ENCODE peak calls at places on chromosomes 4 and X, in ten cellular contexts. G is neural progenitor cell, K is lower lobe of right lung, C is HL-60, S is brain microvascular endothelial cell, E is HCT116, J is colonic mucosa, T is astrocyte, V is ascending aorta, Z is uterus. H is an unnamed sample.

GRCh38 chrX:39716401-39716800 is 381.4 kb downstream of the BCOR start:
- DNase-seq in G (peak), K (no peak), C (no peak), S (no peak), E (no peak), J (no peak), T (no peak), V (no peak), Z (no peak), H (no peak)

GRCh38 chr4:118797558-118798142 is 38.3 kb downstream of the SEC24D start:
- DNase-seq in G (no peak), K (no peak), C (no peak), S (peak), E (no peak), J (no peak), T (peak), V (no peak), Z (no peak), H (no peak)

GRCh38 chr4:173488656-173489055 is 41.4 kb downstream of the HAND2 start:
- DNase-seq in G (no peak), K (no peak), C (no peak), S (no peak), E (no peak), J (no peak), T (no peak), V (no peak), Z (no peak), H (no peak)

GRCh38 chr4:87516683-87517082 is 12.5 kb downstream of the SPARCL1 start:
- DNase-seq in G (no peak), K (no peak), C (no peak), S (no peak), E (no peak), J (no peak), T (no peak), V (no peak), Z (no peak), H (no peak)

GRCh38 chr4:39354178-39354503 is 12.0 kb downstream of the RFC1 start:
- DNase-seq in G (no peak), K (no peak), C (no peak), S (no peak), E (no peak), J (no peak), T (no peak), V (no peak), Z (no peak), H (no peak)

GRCh38 chr4:1855334-1856070 is 454 bp downstream of the LETM1 start:
- DNase-seq in G (peak), K (peak), C (peak), S (no peak), E (no peak), J (peak), T (no peak), V (no peak), Z (no peak), H (no peak)

GRCh38 chr4:27357283-27357682 is 496.6 kb downstream of the STIM2 start:
- DNase-seq in G (no peak), K (no peak), C (no peak), S (no peak), E (no peak), J (no peak), T (no peak), V (no peak), Z (no peak), H (peak)

GRCh38 chr4:114163051-114163450 is 183.6 kb upstream of the ARSJ start:
- DNase-seq in G (no peak), K (no peak), C (no peak), S (no peak), E (no peak), J (no peak), T (no peak), V (no peak), Z (no peak), H (no peak)

GRCh38 chrX:105297041-105297440 is 76.5 kb upstream of the TEX13A start:
- DNase-seq in G (no peak), K (no peak), C (no peak), S (no peak), E (no peak), J (no peak), T (no peak), V (no peak), Z (no peak), H (no peak)

GRCh38 chrX:7568597-7568996 is 274.4 kb upstream of the VCX start:
- DNase-seq in G (no peak), K (no peak), C (no peak), S (no peak), E (no peak), J (no peak), T (no peak), V (no peak), Z (no peak), H (no peak)

GRCh38 chr4:183860726-183861125 is 44.4 kb upstream of the STOX2 start:
- DNase-seq in G (peak), K (no peak), C (no peak), S (no peak), E (no peak), J (no peak), T (no peak), V (no peak), Z (no peak), H (peak)

DNA sequence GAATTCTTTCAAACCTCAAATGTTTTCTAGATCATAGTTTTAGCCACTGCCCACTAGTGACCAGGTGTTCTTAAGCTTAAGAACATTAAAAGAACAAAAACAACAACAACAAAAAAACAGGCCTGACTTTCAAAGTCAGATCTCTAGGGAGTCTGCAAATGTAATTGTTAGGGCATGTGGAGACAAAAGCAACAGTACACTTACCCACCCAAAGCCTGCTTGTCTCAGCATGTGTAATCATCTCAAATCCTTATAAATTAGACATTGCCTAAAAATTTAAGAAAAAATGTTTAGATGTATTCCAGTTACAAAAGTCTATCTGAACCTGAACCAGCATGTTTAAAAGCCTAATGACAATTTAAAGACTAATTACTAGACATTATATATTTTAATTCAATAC is 79.9 kb downstream of the SLC7A11 start:
- DNase-seq in G (peak), K (no peak), C (no peak), S (no peak), E (no peak), J (no peak), T (no peak), V (no peak), Z (no peak), H (peak)
- H3K27ac ChIP-seq in G (no peak), K (no peak), C (no peak), S (no peak), E (no peak), J (no peak), T (no peak), V (no peak), Z (no peak), H (no peak)

DNA sequence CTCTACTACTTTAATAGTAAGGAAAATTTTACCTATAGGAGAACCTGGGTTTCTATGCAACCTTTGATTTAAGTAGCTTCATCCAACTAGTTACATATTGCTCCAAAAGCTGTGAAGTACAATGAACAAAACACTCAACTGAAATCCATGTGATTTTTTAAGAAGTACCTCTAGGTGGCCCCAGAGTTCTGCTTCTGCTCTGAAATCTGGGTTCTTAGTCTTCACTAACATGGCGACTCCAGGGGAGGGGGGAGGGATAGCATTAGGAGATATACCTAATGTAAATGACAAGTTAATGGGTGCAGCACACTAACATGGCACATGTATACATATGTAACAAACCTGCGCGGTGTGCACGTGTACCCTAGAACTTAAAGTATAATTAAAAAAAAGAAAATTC is 73.4 kb upstream of the MAGEB2 start:
- DNase-seq in G (peak), K (no peak), C (peak), S (peak), E (peak), J (no peak), T (peak), V (no peak), Z (no peak), H (peak)
- TF ChIP-seq CTCF in G (peak), K (no peak), C (no peak), S (peak), E (peak), J (no peak), T (peak), V (no peak), Z (no peak), H (no peak)

GRCh38 chr4:24664956-24665355 is 80.6 kb upstream of the DHX15 start:
- DNase-seq in G (no peak), K (no peak), C (no peak), S (no peak), E (no peak), J (no peak), T (peak), V (no peak), Z (no peak), H (no peak)

GRCh38 chr4:24666816-24667477 is 82.6 kb upstream of the DHX15 start:
- DNase-seq in G (no peak), K (no peak), C (no peak), S (no peak), E (no peak), J (no peak), T (no peak), V (no peak), Z (no peak), H (no peak)

GRCh38 chr4:24662065-24662464 is 77.7 kb upstream of the DHX15 start:
- DNase-seq in G (no peak), K (no peak), C (no peak), S (no peak), E (no peak), J (no peak), T (no peak), V (no peak), Z (no peak), H (no peak)

GRCh38 chr4:24669751-24670150 is 85.4 kb upstream of the DHX15 start:
- DNase-seq in G (no peak), K (no peak), C (no peak), S (no peak), E (no peak), J (no peak), T (no peak), V (no peak), Z (no peak), H (no peak)

DNA sequence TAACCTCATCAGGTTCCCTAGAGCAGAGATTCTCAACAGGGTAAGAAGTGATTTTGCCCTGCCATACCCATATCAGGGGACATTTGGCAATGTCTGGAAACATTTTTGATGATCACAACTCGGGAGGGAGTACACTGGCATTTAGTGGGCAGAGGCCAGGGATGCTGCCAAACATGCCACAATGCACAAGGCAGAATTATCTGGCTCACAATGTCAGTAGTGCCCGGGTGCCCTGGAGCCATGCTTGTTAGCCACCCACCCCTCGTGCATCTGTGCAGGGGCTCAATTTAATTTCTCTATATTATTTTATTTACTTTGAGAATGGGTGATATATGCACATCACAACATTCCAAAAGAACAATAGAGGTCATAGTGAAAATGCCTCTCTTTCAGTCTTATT is 82.0 kb upstream of the DHX15 start:
- DNase-seq in G (no peak), K (no peak), C (no peak), S (no peak), E (no peak), J (no peak), T (no peak), V (no peak), Z (no peak), H (no peak)
- H3K27ac ChIP-seq in G (no peak), K (no peak), C (no peak), S (no peak), E (no peak), J (no peak), T (no peak), V (no peak), Z (no peak), H (no peak)

GRCh38 chrX:8849945-8850344 is 48.8 kb upstream of the FAM9A start:
- DNase-seq in G (no peak), K (no peak), C (no peak), S (no peak), E (no peak), J (no peak), T (no peak), V (no peak), Z (no peak), H (no peak)
- TF ChIP-seq CTCF in G (peak), K (no peak), C (no peak), S (peak), E (no peak), J (no peak), T (no peak), V (no peak), Z (no peak), H (no peak)

DNA sequence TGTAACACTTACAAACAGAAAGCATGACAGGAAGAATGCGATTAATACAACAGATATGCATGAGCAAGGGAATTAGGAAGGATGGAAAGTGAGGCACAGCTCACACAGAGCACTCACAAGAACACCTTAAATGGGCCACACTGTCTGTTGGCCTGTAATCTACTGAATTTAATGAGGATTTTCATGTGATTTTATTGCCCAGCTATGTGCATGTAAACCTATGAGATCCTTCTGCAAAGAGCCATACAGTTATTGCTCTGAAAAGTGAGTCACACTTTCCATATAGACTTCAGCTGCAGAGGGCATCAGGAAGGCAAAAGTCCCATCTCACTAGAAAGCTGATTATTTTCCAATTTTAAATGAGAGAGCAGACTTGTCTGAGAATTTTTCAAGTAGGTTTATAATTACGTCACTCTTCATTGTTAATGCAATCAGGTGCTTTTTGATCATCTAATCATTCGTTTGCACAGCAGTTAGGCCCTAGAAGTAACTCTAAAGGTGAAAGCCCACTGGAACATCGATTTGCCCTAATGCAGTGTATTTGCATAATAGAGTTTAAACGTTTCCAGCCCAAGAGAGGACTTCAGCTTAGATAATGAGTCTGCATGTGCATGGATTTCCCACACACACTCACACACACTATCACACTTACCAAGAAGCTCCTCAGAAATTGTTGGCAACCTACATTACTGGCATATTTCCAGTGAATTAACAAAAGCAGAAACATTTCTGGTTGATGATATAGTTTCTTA is 832.6 kb upstream of the INTU start:
- DNase-seq in G (no peak), K (no peak), C (no peak), S (no peak), E (no peak), J (no peak), T (peak), V (no peak), Z (no peak), H (no peak)
- H3K27ac ChIP-seq in G (no peak), K (no peak), C (no peak), S (no peak), E (no peak), J (no peak), T (no peak), V (no peak), Z (no peak), H (no peak)

DNA sequence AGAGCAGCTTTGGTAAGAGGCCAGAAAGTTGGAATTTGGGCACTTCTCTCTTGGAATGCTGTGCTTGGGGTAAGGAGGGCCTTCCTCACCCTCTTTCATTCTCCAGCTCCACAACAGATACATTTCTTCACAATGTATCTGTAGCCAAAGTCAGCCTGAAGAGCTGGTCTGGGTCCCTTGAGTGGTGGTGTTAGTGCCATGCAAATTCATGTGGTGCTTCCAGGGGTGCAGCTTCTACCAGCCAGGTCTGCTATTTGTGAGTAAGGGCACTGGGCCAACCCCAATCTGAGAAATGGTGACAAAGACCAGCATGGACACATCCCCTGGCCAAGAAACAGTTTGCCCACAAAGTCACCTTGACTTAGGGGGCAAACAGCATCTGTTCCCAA is 17.8 kb downstream of the AMER1 start:
- DNase-seq in G (no peak), K (no peak), C (no peak), S (no peak), E (no peak), J (no peak), T (no peak), V (no peak), Z (no peak), H (no peak)
- TF ChIP-seq CTCF in G (no peak), K (no peak), C (no peak), S (no peak), E (no peak), J (no peak), T (no peak), V (no peak), Z (no peak), H (no peak)